ENCODE peak calls at places on chromosomes 1 and 21, in six cellular contexts. H is H1, U is neuronal stem cell, B is mesenchymal stem cell, N is IMR-90, W is trophoblast cell. K is an unnamed sample.

GRCh38 chr1:174217787-174218574 is 58.7 kb downstream of the RABGAP1L start:
- DNase-seq in W (peak; percentile 71), U (peak; percentile 15), H (no peak), N (peak; percentile 54), B (peak; percentile 55), K (peak; percentile 34)

GRCh38 chr1:30790850-30791778 is 33.5 kb upstream of the LAPTM5 start:
- DNase-seq in U (no peak), H (no peak), N (no peak), B (no peak), W (no peak), K (no peak)

GRCh38 chr21:34613679-34614442 is 1.1 kb downstream of the RCAN1 start:
- DNase-seq in N (peak; percentile 7), B (peak; percentile 36), H (no peak), W (no peak), U (no peak), K (no peak)

GRCh38 chr1:153541641-153542569 is 1.2 kb upstream of the S100A5 start:
- DNase-seq in H (no peak), U (no peak), W (no peak), N (no peak), B (no peak), K (no peak)

GRCh38 chr1:9609998-9610397 is 21.3 kb downstream of the TMEM201 start:
- DNase-seq in U (no peak), N (no peak), W (no peak), H (no peak), B (no peak), K (no peak)

GRCh38 chr1:39491146-39491921 is at the start of gene BMP8A:
- DNase-seq in B (peak; percentile 53), W (peak; percentile 71), N (no peak), U (peak; percentile 51), H (no peak), K (peak; percentile 71)

GRCh38 chr1:229714964-229715603 is 89.0 kb downstream of the URB2 start:
- DNase-seq in W (peak; percentile 65), N (peak; percentile 18), B (peak; percentile 11), U (no peak), H (no peak), K (peak; percentile 72)

GRCh38 chr1:94045465-94046056 is 75.4 kb downstream of the ABCA4 start:
- DNase-seq in U (peak; percentile 72), B (peak; percentile 94), N (peak; percentile 92), H (peak; percentile 81), W (peak; percentile 97), K (peak; percentile 100)

GRCh38 chr1:11643782-11644181 is 10.4 kb downstream of the FBXO2 start:
- DNase-seq in B (no peak), W (peak; percentile 14), N (no peak), H (no peak), U (no peak), K (no peak)

GRCh38 chr1:246012271-246012854 is 494.7 kb downstream of the SMYD3 start:
- DNase-seq in N (peak; percentile 51), W (peak; percentile 79), H (no peak), U (peak; percentile 31), B (peak; percentile 57), K (peak; percentile 67)

GRCh38 chr1:66728021-66728420 is 24.2 kb upstream of the DYNLT5 start:
- DNase-seq in B (peak; percentile 13), W (peak; percentile 26), U (no peak), H (no peak), N (peak; percentile 53), K (no peak)

GRCh38 chr1:117671781-117672501 is 66.1 kb downstream of the TENT5C start:
- DNase-seq in H (no peak), U (peak; percentile 8), N (no peak), B (peak; percentile 69), W (no peak), K (peak; percentile 56)

DNA sequence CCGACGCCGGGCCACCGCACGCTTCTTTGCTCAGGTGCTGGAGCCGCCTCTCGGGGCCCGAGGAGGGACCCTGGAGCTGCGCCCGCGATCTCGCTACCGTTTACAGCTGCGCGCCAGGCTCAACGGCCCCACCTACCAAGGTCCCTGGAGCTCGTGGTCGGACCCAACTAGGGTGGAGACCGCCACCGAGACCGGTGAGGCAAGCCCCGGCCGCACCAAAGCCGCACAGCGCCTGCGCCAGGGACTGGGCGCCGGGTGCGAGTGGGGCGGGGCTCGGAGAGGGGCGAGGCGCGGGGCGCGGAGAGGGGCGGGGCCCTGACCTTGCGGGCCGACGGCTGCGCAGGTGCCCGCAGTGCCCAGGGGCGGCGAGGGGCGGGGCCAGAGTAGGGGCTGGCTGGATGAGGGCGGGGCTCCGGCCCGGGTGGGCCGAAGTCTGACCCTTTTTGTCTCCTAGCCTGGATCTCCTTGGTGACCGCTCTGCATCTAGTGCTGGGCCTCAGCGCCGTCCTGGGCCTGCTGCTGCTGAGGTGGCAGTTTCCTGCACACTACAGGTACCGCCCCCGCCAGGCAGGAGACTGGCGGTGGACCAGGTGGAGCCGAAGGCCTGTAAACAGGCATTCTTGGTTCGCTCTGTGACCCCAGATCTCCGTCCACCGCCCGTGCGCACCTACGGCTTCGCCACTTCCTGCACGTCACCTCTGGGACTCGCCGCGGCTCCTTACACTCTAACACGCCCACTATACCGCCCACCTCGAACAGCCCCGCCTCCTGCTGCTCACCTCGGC is 9.8 kb upstream of the CDC20 start:
- DNase-seq in H (peak; percentile 88), B (peak; percentile 60), W (peak; percentile 89), N (no peak), U (peak; percentile 89), K (peak; percentile 95)
- H2BK5ac ChIP-seq in H (peak overlapping the region; percentile 97), B (peak overlapping the region; percentile 60), W (peak overlapping the region; percentile 92), N (peak overlapping the region; percentile 55), U (peak overlapping the region; percentile 69), K (peak overlapping the region; percentile 93)

DNA sequence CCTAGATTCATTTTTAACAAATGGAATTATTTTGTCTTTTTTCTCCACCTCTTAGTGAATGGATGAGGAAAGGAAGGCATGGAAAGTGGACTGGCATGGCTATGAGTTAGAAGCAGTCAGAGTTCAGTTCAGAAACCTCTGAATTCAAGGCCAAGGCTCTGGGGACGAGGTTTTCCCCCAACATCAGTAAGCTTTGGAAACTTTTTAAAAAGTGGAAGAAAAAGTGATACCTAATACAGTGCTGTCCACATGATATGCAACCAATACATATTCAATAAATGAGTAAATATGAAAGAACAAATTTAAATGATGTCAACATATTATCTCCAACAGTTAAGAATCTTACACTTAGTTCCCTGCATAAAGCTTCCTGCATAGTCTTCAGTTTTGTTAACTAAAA is 204.7 kb downstream of the HLX start:
- DNase-seq in B (no peak), H (no peak), W (no peak), N (no peak), U (no peak), K (no peak)
- H3K4me3 ChIP-seq in B (no peak overlapping the region), H (no peak overlapping the region), W (no peak overlapping the region), N (no peak overlapping the region), U (no peak overlapping the region), K (no peak overlapping the region)

GRCh38 chr21:23384679-23385078 is 2222.6 kb downstream of the MRPL39 start:
- DNase-seq in N (no peak), W (no peak), H (peak; percentile 31), B (no peak), U (peak; percentile 47), K (peak; percentile 78)
- H2BK5ac ChIP-seq in N (no peak overlapping the region), W (no peak overlapping the region), H (no peak overlapping the region), B (no peak overlapping the region), U (no peak overlapping the region), K (no peak overlapping the region)

GRCh38 chr1:118987431-118988185 is 535 bp downstream of the TBX15 start:
- DNase-seq in W (no peak), H (no peak), U (no peak), N (no peak), B (peak; percentile 14), K (peak; percentile 67)

GRCh38 chr1:118989006-118989736 is 1.0 kb upstream of the TBX15 start:
- DNase-seq in N (no peak), W (no peak), H (no peak), U (no peak), B (peak; percentile 6), K (peak; percentile 79)

GRCh38 chr1:118986839-118987430 is 1.2 kb downstream of the TBX15 start:
- DNase-seq in U (no peak), H (no peak), W (no peak), N (no peak), B (peak; percentile 5), K (peak; percentile 30)

GRCh38 chr1:118989878-118990378 is 1.8 kb upstream of the TBX15 start:
- DNase-seq in U (peak; percentile 52), W (no peak), B (no peak), N (no peak), H (no peak), K (peak; percentile 80)

GRCh38 chr1:118988186-118989005 is at the start of gene TBX15:
- DNase-seq in B (peak; percentile 2), N (no peak), W (no peak), H (no peak), U (no peak), K (peak; percentile 75)
- H3K4me3 ChIP-seq in B (peak within 1 kb of the TSS; percentile 89), N (peak within 1 kb of the TSS; percentile 18), W (peak within 1 kb of the TSS; percentile 69), H (peak within 1 kb of the TSS; percentile 31), U (peak within 1 kb of the TSS; percentile 27), K (peak within 1 kb of the TSS; percentile 27)

K was measured in mesendoderm.